ENCODE peak calls at places on chromosome 1, in seven cellular contexts. I is PC-3; H is mucosa of descending colon; G is CD8-positive, alpha-beta T cell; V is mesendoderm; X is adipocyte; O is A549. N is an unnamed sample.

GRCh38 chr1:43414634-43415223 is 25.0 kb downstream of the SZT2 start:
- DNase-seq in G (peak; percentile 70), O (peak; percentile 32), X (peak; percentile 74), H (no peak), V (peak; percentile 89), I (peak; percentile 75), N (peak; percentile 78)

GRCh38 chr1:215777370-215777925 is 210.3 kb downstream of the KCTD3 start:
- DNase-seq in X (peak; percentile 34), V (no peak), I (no peak), G (no peak), H (no peak), O (no peak), N (no peak)

GRCh38 chr1:202085682-202086373 is 36.9 kb upstream of the GPR37L1 start:
- DNase-seq in V (peak; percentile 54), G (no peak), O (no peak), I (no peak), H (peak; percentile 60), X (peak; percentile 18), N (no peak)

GRCh38 chr1:168319691-168320090 is 39.0 kb downstream of the TBX19 start:
- DNase-seq in V (peak; percentile 87), G (no peak), X (no peak), I (no peak), O (no peak), H (no peak), N (no peak)

GRCh38 chr1:204558467-204558866 is 42.3 kb downstream of the MDM4 start:
- DNase-seq in H (no peak), X (no peak), V (no peak), O (no peak), G (no peak), I (no peak), N (no peak)

GRCh38 chr1:228493141-228494043 is 6.2 kb downstream of the RNF187 start:
- DNase-seq in X (no peak), H (no peak), G (no peak), V (no peak), I (no peak), O (no peak), N (no peak)

GRCh38 chr1:187721216-187721615 is 892.5 kb downstream of the PLA2G4A start:
- DNase-seq in O (no peak), X (no peak), G (no peak), V (no peak), I (no peak), H (no peak), N (no peak)

GRCh38 chr1:111556318-111557037 is 53.0 kb upstream of the ADORA3 start:
- DNase-seq in H (no peak), O (no peak), G (no peak), V (no peak), I (peak; percentile 22), X (no peak), N (no peak)

GRCh38 chr1:108051625-108052382 is 86.8 kb upstream of the VAV3 start:
- DNase-seq in V (peak; percentile 62), G (no peak), I (no peak), O (no peak), H (no peak), X (no peak), N (no peak)
- H3K4me3 ChIP-seq in V (no peak overlapping the region), G (no peak overlapping the region), I (no peak overlapping the region), O (no peak overlapping the region), H (no peak overlapping the region), X (no peak overlapping the region), N (no peak overlapping the region)

GRCh38 chr1:94281361-94282142 is 44.2 kb upstream of the ARHGAP29 start:
- DNase-seq in X (no peak), V (no peak), I (peak; percentile 17), G (no peak), H (no peak), O (no peak), N (no peak)

GRCh38 chr1:94279462-94279861 is 42.1 kb upstream of the ARHGAP29 start:
- DNase-seq in G (no peak), I (peak; percentile 40), O (no peak), H (no peak), X (no peak), V (no peak), N (no peak)

GRCh38 chr1:94279048-94279447 is 41.7 kb upstream of the ARHGAP29 start:
- DNase-seq in V (no peak), I (no peak), G (no peak), H (no peak), O (no peak), X (no peak), N (no peak)

GRCh38 chr1:94282143-94282711 is 44.8 kb upstream of the ARHGAP29 start:
- DNase-seq in V (no peak), I (no peak), O (no peak), H (no peak), X (no peak), G (no peak), N (no peak)

DNA sequence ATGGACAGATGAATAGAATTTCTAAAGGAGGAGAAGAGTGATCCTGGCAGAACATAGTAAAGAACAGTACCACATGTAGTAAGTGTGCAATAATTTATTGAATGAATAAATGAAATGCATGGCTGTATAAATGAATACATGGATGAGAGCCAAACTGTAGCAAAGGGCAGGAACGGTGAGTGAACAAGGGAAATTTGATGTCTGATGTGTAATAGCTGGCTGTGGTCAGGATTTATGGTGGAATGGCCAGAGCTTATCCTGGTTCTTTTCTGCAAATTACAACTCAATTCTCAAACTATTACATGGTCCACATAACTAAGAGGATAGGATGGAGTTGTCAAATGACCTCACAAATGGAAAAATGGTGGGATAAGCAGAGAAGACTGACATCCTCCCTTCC is 43.2 kb upstream of the ARHGAP29 start:
- DNase-seq in O (no peak), G (no peak), I (peak; percentile 78), H (no peak), V (no peak), X (no peak), N (no peak)
- H3K4me3 ChIP-seq in O (no peak overlapping the region), G (no peak overlapping the region), I (no peak overlapping the region), H (no peak overlapping the region), V (no peak overlapping the region), X (no peak overlapping the region), N (no peak overlapping the region)

DNA sequence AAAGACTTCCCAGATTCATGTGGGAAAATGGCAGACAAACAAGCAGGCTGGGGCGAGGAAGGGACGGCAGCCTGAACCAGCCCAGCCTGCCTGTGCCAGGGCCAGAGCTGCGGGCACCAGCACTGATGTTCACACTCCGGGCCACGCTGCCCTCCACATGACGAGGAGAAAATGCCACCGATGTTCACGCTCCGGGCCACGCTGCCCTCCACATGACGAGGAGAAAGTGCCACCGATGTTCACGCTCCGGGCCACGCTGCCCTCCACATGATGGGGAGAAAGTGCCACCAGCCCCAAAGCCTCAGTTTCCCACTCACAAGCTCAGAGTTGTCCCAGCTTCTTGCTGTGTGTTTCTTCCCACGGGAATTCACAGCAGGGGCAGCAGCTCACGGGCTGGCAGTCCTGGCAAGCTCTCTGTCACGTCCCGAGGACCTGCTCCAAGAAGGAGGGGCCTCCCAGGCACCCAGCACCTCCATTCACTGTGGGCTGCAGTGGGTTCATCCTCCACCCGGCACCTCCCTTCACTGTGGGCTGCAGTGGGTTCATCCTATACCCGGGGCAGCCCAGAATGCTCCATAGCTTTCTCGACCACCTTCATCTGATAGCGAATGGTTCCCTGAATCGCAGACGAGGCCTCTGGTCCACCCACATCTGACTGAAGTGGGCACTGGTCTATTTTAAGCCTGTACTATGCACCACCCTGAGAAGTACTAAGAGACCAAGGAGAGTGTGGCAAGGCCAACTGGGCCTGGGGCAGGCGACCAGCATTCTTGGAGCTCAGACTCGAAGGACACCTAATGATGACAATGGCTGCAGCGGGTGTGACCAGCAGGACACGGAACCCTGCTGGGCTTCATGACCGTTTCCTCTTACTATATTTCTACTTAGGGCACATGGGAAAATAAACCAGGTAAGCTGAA is 108.8 kb downstream of the NPHP4 start:
- DNase-seq in V (no peak), X (no peak), I (no peak), O (no peak), G (no peak), H (no peak), N (no peak)
- H3K4me3 ChIP-seq in V (no peak overlapping the region), X (no peak overlapping the region), I (no peak overlapping the region), O (no peak overlapping the region), G (no peak overlapping the region), H (no peak overlapping the region), N (no peak overlapping the region)

GRCh38 chr1:101311146-101311892 is 74.5 kb downstream of the S1PR1 start:
- DNase-seq in I (no peak), X (no peak), O (no peak), G (no peak), H (no peak), V (no peak), N (no peak)

GRCh38 chr1:101310484-101310883 is 73.7 kb downstream of the S1PR1 start:
- DNase-seq in H (no peak), O (no peak), I (no peak), V (no peak), G (no peak), X (peak; percentile 26), N (no peak)

GRCh38 chr1:101309334-101310221 is 72.8 kb downstream of the S1PR1 start:
- DNase-seq in X (peak; percentile 83), H (peak; percentile 48), V (peak; percentile 86), G (peak; percentile 75), O (peak; percentile 18), I (peak; percentile 57), N (peak; percentile 76)

GRCh38 chr1:101308001-101308659 is 71.3 kb downstream of the S1PR1 start:
- DNase-seq in V (no peak), G (no peak), X (no peak), I (no peak), H (no peak), O (no peak), N (no peak)

DNA sequence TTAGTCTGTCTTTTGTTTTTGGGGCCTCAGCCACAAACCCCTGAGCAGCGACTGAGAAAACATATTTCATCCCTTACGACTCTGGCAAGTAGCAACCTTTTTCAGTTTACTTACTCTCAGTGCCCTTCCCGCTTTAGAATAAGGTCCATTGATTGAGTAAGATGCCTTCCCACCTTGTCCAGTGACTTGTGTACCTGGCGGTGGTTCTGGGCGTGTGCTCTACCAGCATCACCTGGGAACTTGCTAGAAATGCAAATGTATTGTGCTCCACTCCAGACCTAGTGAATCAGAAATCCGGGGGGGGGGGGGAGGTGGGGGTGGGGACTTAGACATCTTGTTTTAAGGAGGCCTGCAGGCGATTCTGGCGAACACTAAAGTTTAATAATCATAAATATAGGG is 72.1 kb downstream of the S1PR1 start:
- DNase-seq in I (no peak), X (no peak), H (no peak), O (no peak), V (peak; percentile 25), G (no peak), N (no peak)
- H3K4me3 ChIP-seq in I (no peak overlapping the region), X (no peak overlapping the region), H (no peak overlapping the region), O (no peak overlapping the region), V (no peak overlapping the region), G (peak overlapping the region; percentile 44), N (no peak overlapping the region)

DNA sequence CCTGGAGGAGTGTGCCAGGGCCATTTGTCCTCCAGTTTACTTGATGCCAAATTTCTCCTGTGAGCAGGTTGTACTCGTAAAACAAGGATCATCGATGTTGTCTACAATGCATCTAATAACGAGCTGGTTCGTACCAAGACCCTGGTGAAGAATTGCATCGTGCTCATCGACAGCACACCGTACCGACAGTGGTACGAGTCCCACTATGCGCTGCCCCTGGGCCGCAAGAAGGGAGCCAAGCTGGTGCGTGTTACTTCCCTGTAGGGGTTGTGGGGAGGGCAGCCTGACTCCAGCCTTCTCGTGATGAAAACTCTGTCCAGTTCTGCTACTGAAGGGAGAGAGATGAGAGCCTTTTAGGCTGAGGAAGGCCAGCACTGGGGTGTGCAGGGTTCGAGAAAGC is 2.2 kb downstream of the RPS8 start:
- DNase-seq in O (no peak), H (no peak), X (no peak), V (no peak), G (no peak), I (no peak), N (no peak)
- H3K4me3 ChIP-seq in O (peak overlapping the region; percentile 96), H (no peak overlapping the region), X (peak overlapping the region; percentile 89), V (peak overlapping the region; percentile 43), G (no peak overlapping the region), I (peak overlapping the region; percentile 89), N (peak overlapping the region; percentile 74)